ENCODE peak calls at places on chromosomes 4 and X, in five cellular contexts. D, C, L, V and T are unnamed samples.

GRCh38 chr4:145937990-145938611 is 522 bp downstream of the ZNF827 start:
- DNase-seq in D (peak), C (peak), L (no peak), V (no peak), T (no peak)

GRCh38 chr4:174591243-174592021 is 69.1 kb upstream of the HPGD start:
- DNase-seq in C (no peak), D (no peak), L (no peak), V (no peak), T (no peak)

GRCh38 chrX:40663880-40664630 is 16.7 kb upstream of the CXorf38 start:
- DNase-seq in V (no peak), D (no peak), L (no peak), C (peak), T (no peak)

GRCh38 chrX:16462912-16463311 is 187.0 kb upstream of the S100G start:
- DNase-seq in L (no peak), V (peak), D (no peak), C (peak), T (no peak)

GRCh38 chr4:10747186-10747585 is 62.6 kb upstream of the CLNK start:
- DNase-seq in C (no peak), L (no peak), V (no peak), D (no peak), T (no peak)

GRCh38 chr4:174222266-174222872 is 61.1 kb downstream of the FBXO8 start:
- DNase-seq in V (no peak), L (no peak), C (peak), D (peak), T (no peak)

GRCh38 chr4:117898496-117898895 is 135.8 kb upstream of the NDST3 start:
- DNase-seq in C (no peak), D (no peak), L (no peak), V (no peak), T (no peak)

GRCh38 chrX:134898450-134898849 is 92.3 kb upstream of the SMIM10 start:
- DNase-seq in L (no peak), V (no peak), C (peak), D (no peak), T (no peak)

GRCh38 chr4:13990596-13991589 is 363.4 kb upstream of the BOD1L1 start:
- DNase-seq in C (peak), L (no peak), D (no peak), V (no peak), T (peak)

GRCh38 chr4:62324215-62324614 is 1124.1 kb downstream of the ADGRL3 start:
- DNase-seq in C (no peak), D (no peak), V (peak), L (no peak), T (no peak)

GRCh38 chr4:24226018-24226417 is 336.2 kb upstream of the PPARGC1A start:
- DNase-seq in C (no peak), V (no peak), D (no peak), L (no peak), T (no peak)

GRCh38 chrX:19660604-19661003 is 145.3 kb upstream of the MAP3K15 start:
- DNase-seq in L (no peak), V (no peak), D (no peak), C (peak), T (no peak)

GRCh38 chrX:24340501-24340900 is 19.9 kb upstream of the SUPT20HL1 start:
- DNase-seq in V (no peak), C (no peak), L (no peak), D (no peak), T (no peak)

GRCh38 chrX:10414872-10415703 is 205.3 kb downstream of the MID1 start:
- DNase-seq in D (no peak), C (peak), V (no peak), L (no peak), T (no peak)

GRCh38 chrX:103656623-103657022 is 27.8 kb downstream of the TCEAL1 start:
- DNase-seq in L (no peak), D (peak), V (no peak), C (no peak), T (no peak)

GRCh38 chr4:57080781-57081650 is 29.2 kb downstream of the IGFBP7 start:
- DNase-seq in D (peak), L (no peak), C (peak), V (no peak), T (no peak)

GRCh38 chr4:99950913-99951254 is 809 bp upstream of the H2AZ1 start:
- DNase-seq in V (no peak), D (no peak), C (no peak), L (no peak), T (no peak)

GRCh38 chr4:22614114-22614513 is 78.6 kb upstream of the GBA3 start:
- DNase-seq in V (no peak), L (no peak), C (no peak), D (no peak), T (no peak)

GRCh38 chrX:15356444-15356843 is 21.1 kb upstream of the PIGA start:
- DNase-seq in C (peak), V (no peak), D (no peak), L (no peak), T (no peak)

GRCh38 chrX:10761447-10761846 is 141.1 kb upstream of the MID1 start:
- DNase-seq in V (no peak), C (no peak), D (peak), L (no peak), T (no peak)

GRCh38 chr4:151403656-151404055 is 5.3 kb upstream of the FHIP1A start:
- DNase-seq in L (no peak), V (no peak), D (no peak), C (no peak), T (no peak)

GRCh38 chr4:112706840-112707207 is 69.9 kb downstream of the LARP7 start:
- DNase-seq in D (no peak), C (no peak), V (no peak), L (no peak), T (no peak)

GRCh38 chr4:65983062-65983461 is 312.8 kb upstream of the EPHA5 start:
- DNase-seq in L (no peak), C (peak), D (no peak), V (no peak), T (no peak)

GRCh38 chrX:150348365-150348764 is 14.8 kb upstream of the MAMLD1 start:
- DNase-seq in C (no peak), L (peak), V (no peak), D (peak), T (peak)

GRCh38 chrX:9873952-9874351 is 87.7 kb downstream of the SHROOM2 start:
- DNase-seq in L (no peak), D (no peak), C (no peak), V (peak), T (no peak)

GRCh38 chr4:30744386-30744785 is 24.2 kb downstream of the PCDH7 start:
- DNase-seq in D (no peak), L (no peak), V (no peak), C (no peak), T (no peak)

GRCh38 chrX:136725446-136726104 is 55.2 kb downstream of the ARHGEF6 start:
- DNase-seq in C (peak), V (no peak), L (no peak), D (peak), T (no peak)

GRCh38 chrX:16578218-16578617 is 71.7 kb upstream of the S100G start:
- DNase-seq in L (no peak), D (peak), V (no peak), C (no peak), T (no peak)

GRCh38 chrX:129876734-129877395 is 29.1 kb upstream of the UTP14A start:
- DNase-seq in D (peak), V (no peak), L (no peak), C (peak), T (no peak)

GRCh38 chrX:109733658-109734022 is 583 bp upstream of the ACSL4 start:
- DNase-seq in L (no peak), C (peak), D (no peak), V (no peak), T (no peak)

GRCh38 chr4:124713213-124713592 is 671 bp upstream of the ANKRD50 start:
- DNase-seq in D (peak), L (peak), V (peak), C (peak), T (peak)

GRCh38 chr4:156970501-156971167 is 965 bp downstream of the PDGFC start:
- DNase-seq in V (peak), L (peak), C (peak), D (peak), T (peak)

GRCh38 chr4:1711055-1711905 is 839 bp downstream of the SLBP start:
- DNase-seq in V (peak), L (no peak), C (peak), D (peak), T (peak)

GRCh38 chr4:80266267-80266901 is at the start of gene FGF5:
- DNase-seq in C (peak), D (peak), V (peak), L (peak), T (no peak)

GRCh38 chrX:54495814-54496516 is at the start of gene FGD1:
- DNase-seq in L (peak), V (peak), C (peak), D (peak), T (peak)

GRCh38 chrX:54494970-54495813 is 842 bp downstream of the FGD1 start:
- DNase-seq in L (no peak), C (peak), D (peak), V (no peak), T (no peak)

GRCh38 chrX:54494166-54494969 is 1.7 kb downstream of the FGD1 start:
- DNase-seq in D (peak), L (no peak), C (peak), V (no peak), T (no peak)

GRCh38 chrX:54496936-54497335 is 902 bp upstream of the FGD1 start:
- DNase-seq in C (no peak), L (no peak), D (no peak), V (no peak), T (no peak)

DNA sequence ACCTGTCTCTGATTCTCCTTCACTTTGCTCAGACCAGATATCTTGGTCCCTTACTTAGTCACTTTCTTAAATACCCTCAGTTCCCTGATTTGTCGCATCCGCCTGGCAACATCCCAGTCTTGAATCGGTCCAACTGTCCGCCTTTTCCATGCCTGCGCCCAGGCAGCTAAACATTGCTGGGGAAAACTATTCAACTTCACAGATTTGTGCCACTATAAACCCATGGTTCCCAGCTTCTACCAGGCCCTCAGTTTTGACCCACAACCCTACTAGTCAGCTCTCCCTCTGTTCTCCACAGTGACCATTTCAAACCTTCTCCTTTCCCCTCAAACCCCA is 451 bp upstream of the FGD1 start:
- DNase-seq in D (no peak), L (no peak), V (no peak), C (no peak), T (no peak)
- H3K27ac ChIP-seq in D (no peak), L (peak), V (no peak), C (peak), T (no peak)

GRCh38 chr4:52200339-52200725 is 149.2 kb downstream of the SPATA18 start:
- DNase-seq in L (no peak), D (no peak), C (no peak), V (no peak), T (no peak)

GRCh38 chr4:52196606-52197130 is 145.6 kb downstream of the SPATA18 start:
- DNase-seq in V (no peak), C (no peak), D (no peak), L (no peak), T (no peak)

GRCh38 chr4:52197351-52197750 is 146.2 kb downstream of the SPATA18 start:
- DNase-seq in C (no peak), L (no peak), V (no peak), D (no peak), T (no peak)

GRCh38 chr4:52199574-52200338 is 148.7 kb downstream of the SPATA18 start:
- DNase-seq in L (no peak), C (peak), V (no peak), D (peak), T (no peak)

GRCh38 chr4:52198356-52198755 is 147.3 kb downstream of the SPATA18 start:
- DNase-seq in C (no peak), D (no peak), L (no peak), V (no peak), T (no peak)
- TF ChIP-seq CTCF in C (no peak), D (no peak), L (no peak), V (no peak), T (no peak)

GRCh38 chrX:1555370-1555769 is 18.4 kb upstream of the P2RY8 start:
- DNase-seq in V (no peak), D (no peak), L (peak), C (no peak), T (no peak)
- H3K27ac ChIP-seq in V (no peak), D (no peak), L (no peak), C (no peak), T (no peak)

GRCh38 chrX:123454712-123455431 is 270.8 kb downstream of the GRIA3 start:
- DNase-seq in V (no peak), D (no peak), L (no peak), C (no peak), T (no peak)

GRCh38 chrX:123455693-123456092 is 271.6 kb downstream of the GRIA3 start:
- DNase-seq in C (no peak), D (no peak), V (no peak), L (no peak), T (no peak)

GRCh38 chrX:123450217-123450616 is 266.1 kb downstream of the GRIA3 start:
- DNase-seq in V (no peak), C (peak), D (no peak), L (no peak), T (no peak)
- TF ChIP-seq CTCF in V (peak), C (peak), D (peak), L (no peak), T (no peak)

GRCh38 chrX:132748909-132749308 is 209.5 kb downstream of the HS6ST2 start:
- DNase-seq in C (no peak), D (no peak), L (no peak), V (no peak), T (no peak)
- H3K27ac ChIP-seq in C (no peak), D (no peak), L (no peak), V (no peak), T (no peak)

GRCh38 chr4:76023381-76023780 is at the start of gene CXCL10:
- DNase-seq in C (no peak), L (no peak), V (no peak), D (peak), T (no peak)

GRCh38 chr4:76024007-76024406 is 710 bp upstream of the CXCL10 start:
- DNase-seq in L (no peak), C (no peak), V (no peak), D (no peak), T (no peak)

DNA sequence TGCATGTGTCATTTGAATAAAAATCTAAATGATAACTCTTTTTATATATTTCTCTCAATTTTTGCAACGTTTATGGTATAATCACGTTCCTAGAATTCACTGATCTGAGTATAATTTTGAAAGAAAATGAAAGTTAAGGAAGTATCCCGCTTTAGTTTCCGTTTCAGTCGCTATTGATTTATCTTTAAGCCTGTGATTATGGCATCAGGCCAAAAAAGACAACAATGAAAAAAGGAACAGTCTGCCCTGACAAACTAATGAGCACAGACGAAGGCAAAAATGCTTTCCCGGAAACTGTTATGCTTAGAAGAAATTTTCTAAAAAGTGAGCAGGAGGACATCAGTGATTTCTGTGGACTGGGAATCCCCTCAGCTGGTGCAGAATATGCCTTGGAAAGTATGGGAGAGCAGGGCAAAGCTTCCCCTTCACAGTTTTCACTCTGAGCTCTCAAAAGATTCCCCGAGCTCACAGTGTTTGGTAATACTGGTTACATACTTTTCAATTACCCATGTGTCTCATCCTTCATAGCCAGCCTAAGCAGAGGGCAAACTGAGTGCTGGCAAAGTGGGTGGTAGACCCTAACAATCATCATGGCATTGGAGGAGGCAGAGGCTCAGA is 5.1 kb upstream of the CXCL10 start:
- DNase-seq in C (peak), D (peak), V (no peak), L (no peak), T (no peak)
- TF ChIP-seq CTCF in C (no peak), D (no peak), V (no peak), L (no peak), T (no peak)